ENCODE peak calls at places on chromosomes 3 and 15, in nine cellular contexts. One of them, this sample, is unnamed.
A peak's percentile ranks its signal among the peaks of the same experiment; 100 is the strongest.

GRCh38 chr3:174168538-174169254 is 690.4 kb upstream of the NAALADL2 start:
- DNase-seq in ovary: no peak
- DNase-seq in IMR-90: no peak
- DNase-seq in thyroid gland: no peak
- DNase-seq in prostate gland: no peak
- DNase-seq in A549: no peak
- DNase-seq in esophagus squamous epithelium: no peak
- DNase-seq in upper lobe of left lung: no peak
- DNase-seq in breast epithelium: no peak
- DNase-seq in this sample: no peak

GRCh38 chr3:139299261-139300132 is 44.3 kb upstream of the MRPS22 start:
- DNase-seq in ovary: peak; percentile 42
- DNase-seq in IMR-90: peak; percentile 61
- DNase-seq in thyroid gland: no peak
- DNase-seq in prostate gland: no peak
- DNase-seq in A549: peak; percentile 31
- DNase-seq in esophagus squamous epithelium: no peak
- DNase-seq in upper lobe of left lung: no peak
- DNase-seq in breast epithelium: no peak
- DNase-seq in this sample: peak; percentile 84

GRCh38 chr15:90407871-90408317 is 19.9 kb downstream of the IQGAP1 start:
- DNase-seq in ovary: no peak
- DNase-seq in IMR-90: peak; percentile 61
- DNase-seq in thyroid gland: no peak
- DNase-seq in prostate gland: no peak
- DNase-seq in A549: no peak
- DNase-seq in esophagus squamous epithelium: no peak
- DNase-seq in upper lobe of left lung: no peak
- DNase-seq in breast epithelium: no peak
- DNase-seq in this sample: no peak

GRCh38 chr15:78223396-78224023 is 10.9 kb downstream of the ACSBG1 start:
- DNase-seq in ovary: no peak
- DNase-seq in IMR-90: peak; percentile 7
- DNase-seq in thyroid gland: no peak
- DNase-seq in prostate gland: no peak
- DNase-seq in A549: no peak
- DNase-seq in esophagus squamous epithelium: no peak
- DNase-seq in upper lobe of left lung: no peak
- DNase-seq in breast epithelium: no peak
- DNase-seq in this sample: no peak

GRCh38 chr3:184227481-184227935 is 1.9 kb upstream of the VWA5B2 start:
- DNase-seq in ovary: no peak
- DNase-seq in IMR-90: no peak
- DNase-seq in thyroid gland: peak; percentile 13
- DNase-seq in prostate gland: no peak
- DNase-seq in A549: peak; percentile 71
- DNase-seq in esophagus squamous epithelium: no peak
- DNase-seq in upper lobe of left lung: no peak
- DNase-seq in breast epithelium: no peak
- DNase-seq in this sample: peak; percentile 48

GRCh38 chr15:38702178-38702912 is 137.7 kb upstream of the RASGRP1 start:
- DNase-seq in ovary: no peak
- DNase-seq in IMR-90: no peak
- DNase-seq in thyroid gland: peak; percentile 43
- DNase-seq in prostate gland: peak; percentile 35
- DNase-seq in A549: no peak
- DNase-seq in esophagus squamous epithelium: no peak
- DNase-seq in upper lobe of left lung: no peak
- DNase-seq in breast epithelium: peak; percentile 72
- DNase-seq in this sample: peak; percentile 93

GRCh38 chr3:51441282-51442030 is 50.4 kb downstream of the RBM15B start:
- DNase-seq in ovary: no peak
- DNase-seq in IMR-90: no peak
- DNase-seq in thyroid gland: no peak
- DNase-seq in prostate gland: no peak
- DNase-seq in A549: no peak
- DNase-seq in esophagus squamous epithelium: no peak
- DNase-seq in upper lobe of left lung: no peak
- DNase-seq in breast epithelium: no peak
- DNase-seq in this sample: no peak

GRCh38 chr15:37001436-37001835 is 98.9 kb downstream of the MEIS2 start:
- DNase-seq in ovary: no peak
- DNase-seq in IMR-90: no peak
- DNase-seq in thyroid gland: no peak
- DNase-seq in prostate gland: no peak
- DNase-seq in A549: no peak
- DNase-seq in esophagus squamous epithelium: no peak
- DNase-seq in upper lobe of left lung: no peak
- DNase-seq in breast epithelium: no peak
- DNase-seq in this sample: no peak

GRCh38 chr3:9396632-9397330 is 634 bp upstream of the SETD5 start:
- DNase-seq in ovary: peak; percentile 99
- DNase-seq in IMR-90: peak; percentile 100
- DNase-seq in thyroid gland: peak; percentile 98
- DNase-seq in prostate gland: peak; percentile 98
- DNase-seq in A549: peak; percentile 88
- DNase-seq in esophagus squamous epithelium: peak; percentile 99
- DNase-seq in upper lobe of left lung: peak; percentile 100
- DNase-seq in breast epithelium: peak; percentile 99
- DNase-seq in this sample: peak; percentile 99

GRCh38 chr3:183098538-183099025 is 714 bp downstream of the MCCC1 start:
- DNase-seq in ovary: no peak
- DNase-seq in IMR-90: no peak
- DNase-seq in thyroid gland: no peak
- DNase-seq in prostate gland: no peak
- DNase-seq in A549: no peak
- DNase-seq in esophagus squamous epithelium: no peak
- DNase-seq in upper lobe of left lung: no peak
- DNase-seq in breast epithelium: no peak
- DNase-seq in this sample: no peak

GRCh38 chr3:184261270-184262165 is at the start of gene CAMK2N2:
- DNase-seq in ovary: no peak
- DNase-seq in IMR-90: peak; percentile 47
- DNase-seq in thyroid gland: peak; percentile 22
- DNase-seq in prostate gland: peak; percentile 33
- DNase-seq in A549: peak; percentile 83
- DNase-seq in esophagus squamous epithelium: no peak
- DNase-seq in upper lobe of left lung: peak; percentile 92
- DNase-seq in breast epithelium: no peak
- DNase-seq in this sample: peak; percentile 97

GRCh38 chr3:8436667-8437287 is 64.8 kb upstream of the LMCD1 start:
- DNase-seq in ovary: no peak
- DNase-seq in IMR-90: no peak
- DNase-seq in thyroid gland: no peak
- DNase-seq in prostate gland: no peak
- DNase-seq in A549: no peak
- DNase-seq in esophagus squamous epithelium: no peak
- DNase-seq in upper lobe of left lung: no peak
- DNase-seq in breast epithelium: no peak
- DNase-seq in this sample: peak; percentile 18

GRCh38 chr3:57918123-57918837 is 89.9 kb upstream of the FLNB start:
- DNase-seq in ovary: no peak
- DNase-seq in IMR-90: peak; percentile 87
- DNase-seq in thyroid gland: no peak
- DNase-seq in prostate gland: no peak
- DNase-seq in A549: no peak
- DNase-seq in esophagus squamous epithelium: no peak
- DNase-seq in upper lobe of left lung: no peak
- DNase-seq in breast epithelium: no peak
- DNase-seq in this sample: no peak

GRCh38 chr15:39357478-39358268 is 223.2 kb upstream of the THBS1 start:
- DNase-seq in ovary: no peak
- DNase-seq in IMR-90: no peak
- DNase-seq in thyroid gland: peak; percentile 4
- DNase-seq in prostate gland: no peak
- DNase-seq in A549: no peak
- DNase-seq in esophagus squamous epithelium: no peak
- DNase-seq in upper lobe of left lung: no peak
- DNase-seq in breast epithelium: no peak
- DNase-seq in this sample: no peak

GRCh38 chr3:122688996-122689395 is 8.4 kb downstream of the PARP14 start:
- DNase-seq in ovary: no peak
- DNase-seq in IMR-90: no peak
- DNase-seq in thyroid gland: no peak
- DNase-seq in prostate gland: no peak
- DNase-seq in A549: no peak
- DNase-seq in esophagus squamous epithelium: no peak
- DNase-seq in upper lobe of left lung: no peak
- DNase-seq in breast epithelium: no peak
- DNase-seq in this sample: no peak

GRCh38 chr3:124937049-124937448 is 2.5 kb upstream of the MUC13 start:
- DNase-seq in ovary: no peak
- DNase-seq in IMR-90: no peak
- DNase-seq in thyroid gland: no peak
- DNase-seq in prostate gland: no peak
- DNase-seq in A549: no peak
- DNase-seq in esophagus squamous epithelium: no peak
- DNase-seq in upper lobe of left lung: no peak
- DNase-seq in breast epithelium: no peak
- DNase-seq in this sample: no peak
- TF ChIP-seq POLR2A in ovary: no peak
- TF ChIP-seq POLR2A in IMR-90: no peak
- TF ChIP-seq POLR2A in thyroid gland: no peak
- TF ChIP-seq POLR2A in prostate gland: no peak
- TF ChIP-seq POLR2A in A549: no peak
- TF ChIP-seq POLR2A in esophagus squamous epithelium: no peak
- TF ChIP-seq POLR2A in upper lobe of left lung: no peak
- TF ChIP-seq POLR2A in breast epithelium: no peak
- TF ChIP-seq POLR2A in this sample: no peak

DNA sequence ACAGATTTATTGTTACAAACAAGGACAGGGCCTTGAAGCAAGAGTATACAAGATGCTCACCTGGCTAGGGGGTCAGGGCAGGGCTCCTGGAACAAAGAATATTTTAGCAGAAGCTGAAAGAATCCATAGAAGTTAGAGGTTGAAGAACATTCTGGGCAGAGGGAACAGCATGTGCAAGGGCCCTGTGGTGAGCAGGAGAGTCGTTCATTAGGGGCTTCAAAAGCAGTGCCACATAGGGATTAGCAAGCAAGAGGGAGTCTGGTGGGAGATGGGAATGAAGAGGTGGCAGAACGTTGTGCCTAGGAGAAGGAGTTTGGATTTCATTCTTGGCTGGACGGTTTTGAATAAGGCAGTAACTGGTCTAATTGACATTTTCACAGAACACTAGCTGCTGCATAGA is 22.9 kb downstream of the DNAJB8 start:
- DNase-seq in ovary: no peak
- DNase-seq in IMR-90: no peak
- DNase-seq in thyroid gland: no peak
- DNase-seq in prostate gland: no peak
- DNase-seq in A549: no peak
- DNase-seq in esophagus squamous epithelium: no peak
- DNase-seq in upper lobe of left lung: no peak
- DNase-seq in breast epithelium: no peak
- DNase-seq in this sample: no peak
- H3K27ac ChIP-seq in ovary: no peak overlapping the region
- H3K27ac ChIP-seq in IMR-90: no peak overlapping the region
- H3K27ac ChIP-seq in thyroid gland: no peak overlapping the region
- H3K27ac ChIP-seq in prostate gland: no peak overlapping the region
- H3K27ac ChIP-seq in A549: no peak overlapping the region
- H3K27ac ChIP-seq in esophagus squamous epithelium: no peak overlapping the region
- H3K27ac ChIP-seq in upper lobe of left lung: no peak overlapping the region
- H3K27ac ChIP-seq in breast epithelium: no peak overlapping the region
- H3K27ac ChIP-seq in this sample: no peak overlapping the region

GRCh38 chr15:34365836-34366235 is 1.2 kb downstream of the LPCAT4 start:
- DNase-seq in ovary: no peak
- DNase-seq in IMR-90: no peak
- DNase-seq in thyroid gland: no peak
- DNase-seq in prostate gland: no peak
- DNase-seq in A549: no peak
- DNase-seq in esophagus squamous epithelium: no peak
- DNase-seq in upper lobe of left lung: no peak
- DNase-seq in breast epithelium: no peak
- DNase-seq in this sample: no peak

GRCh38 chr15:34364041-34364440 is 3.0 kb downstream of the LPCAT4 start:
- DNase-seq in ovary: no peak
- DNase-seq in IMR-90: no peak
- DNase-seq in thyroid gland: no peak
- DNase-seq in prostate gland: no peak
- DNase-seq in A549: no peak
- DNase-seq in esophagus squamous epithelium: no peak
- DNase-seq in upper lobe of left lung: no peak
- DNase-seq in breast epithelium: no peak
- DNase-seq in this sample: no peak

GRCh38 chr15:34367128-34368081 is at the start of gene LPCAT4:
- DNase-seq in ovary: peak; percentile 86
- DNase-seq in IMR-90: peak; percentile 80
- DNase-seq in thyroid gland: peak; percentile 92
- DNase-seq in prostate gland: peak; percentile 87
- DNase-seq in A549: peak; percentile 87
- DNase-seq in esophagus squamous epithelium: peak; percentile 65
- DNase-seq in upper lobe of left lung: peak; percentile 97
- DNase-seq in breast epithelium: peak; percentile 81
- DNase-seq in this sample: peak; percentile 86

GRCh38 chr15:34365073-34365825 is 1.7 kb downstream of the LPCAT4 start:
- DNase-seq in ovary: no peak
- DNase-seq in IMR-90: no peak
- DNase-seq in thyroid gland: no peak
- DNase-seq in prostate gland: no peak
- DNase-seq in A549: no peak
- DNase-seq in esophagus squamous epithelium: no peak
- DNase-seq in upper lobe of left lung: peak; percentile 45
- DNase-seq in breast epithelium: no peak
- DNase-seq in this sample: no peak

GRCh38 chr15:34366271-34367043 is 539 bp downstream of the LPCAT4 start:
- DNase-seq in ovary: peak; percentile 82
- DNase-seq in IMR-90: peak; percentile 36
- DNase-seq in thyroid gland: peak; percentile 67
- DNase-seq in prostate gland: peak; percentile 30
- DNase-seq in A549: peak; percentile 85
- DNase-seq in esophagus squamous epithelium: no peak
- DNase-seq in upper lobe of left lung: peak; percentile 87
- DNase-seq in breast epithelium: no peak
- DNase-seq in this sample: peak; percentile 77
- TF ChIP-seq CTCF in ovary: no peak
- TF ChIP-seq CTCF in IMR-90: no peak
- TF ChIP-seq CTCF in thyroid gland: no peak
- TF ChIP-seq CTCF in prostate gland: no peak
- TF ChIP-seq CTCF in A549: no peak
- TF ChIP-seq CTCF in esophagus squamous epithelium: no peak
- TF ChIP-seq CTCF in upper lobe of left lung: no peak
- TF ChIP-seq CTCF in breast epithelium: no peak
- TF ChIP-seq CTCF in this sample: no peak

DNA sequence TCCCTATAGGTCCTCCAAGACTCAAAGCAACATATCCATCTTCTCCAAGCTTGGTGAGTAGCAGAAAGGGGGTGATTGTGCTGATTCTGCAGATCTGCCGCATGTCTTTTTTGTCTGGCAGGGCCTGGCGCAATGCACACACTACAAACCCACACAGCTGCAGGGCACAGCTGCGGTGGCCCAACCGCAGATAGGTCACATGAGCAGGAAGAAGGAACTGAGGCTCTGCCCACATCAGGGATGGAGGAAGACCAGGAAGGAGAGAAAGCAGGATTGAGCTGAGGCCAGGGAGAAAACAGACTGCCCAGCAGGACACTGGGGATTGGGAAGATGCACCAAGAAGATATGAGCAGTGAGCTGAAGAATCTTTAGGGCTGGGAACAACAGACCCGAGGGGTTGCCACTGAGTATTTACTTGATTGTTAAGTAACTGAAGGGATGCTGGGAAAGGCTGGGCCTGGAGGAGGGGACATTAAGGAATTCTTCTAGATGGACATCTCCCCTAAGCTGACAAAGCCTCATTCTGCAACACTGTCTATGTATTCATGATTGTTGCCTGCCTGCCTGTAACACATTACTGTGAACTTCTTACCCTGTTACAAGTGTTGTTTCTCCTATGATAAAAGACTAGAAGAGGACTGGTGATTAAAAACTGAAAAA is 126.7 kb downstream of the MYLK start:
- DNase-seq in ovary: no peak
- DNase-seq in IMR-90: no peak
- DNase-seq in thyroid gland: no peak
- DNase-seq in prostate gland: no peak
- DNase-seq in A549: no peak
- DNase-seq in esophagus squamous epithelium: no peak
- DNase-seq in upper lobe of left lung: no peak
- DNase-seq in breast epithelium: peak; percentile 74
- DNase-seq in this sample: no peak
- TF ChIP-seq POLR2A in ovary: no peak
- TF ChIP-seq POLR2A in IMR-90: no peak
- TF ChIP-seq POLR2A in thyroid gland: no peak
- TF ChIP-seq POLR2A in prostate gland: no peak
- TF ChIP-seq POLR2A in A549: no peak
- TF ChIP-seq POLR2A in esophagus squamous epithelium: no peak
- TF ChIP-seq POLR2A in upper lobe of left lung: no peak
- TF ChIP-seq POLR2A in breast epithelium: no peak
- TF ChIP-seq POLR2A in this sample: no peak

This sample was measured in body of pancreas.